ENCODE peak calls at places on chromosomes 3 and 15, in six cellular contexts. B, F, W, X, K and L are unnamed samples. For H3K4me1, the result is how much of the 10 kb centered on the place peaks cover.

GRCh38 chr15:81211376-81211775 is 14.7 kb downstream of the IL16 start:
- DNase-seq in B (no peak), F (no peak), W (peak), X (no peak), K (no peak), L (peak)

GRCh38 chr3:123444023-123444422 is 4.9 kb downstream of the ADCY5 start:
- DNase-seq in B (peak), F (no peak), W (no peak), X (no peak), K (no peak), L (no peak)

GRCh38 chr15:41870689-41871081 is 23.2 kb downstream of the SPTBN5 start:
- DNase-seq in B (no peak), F (no peak), W (no peak), X (no peak), K (peak), L (no peak)

GRCh38 chr15:94723801-94724200 is 492.4 kb downstream of the MCTP2 start:
- DNase-seq in B (no peak), F (no peak), W (no peak), X (no peak), K (no peak), L (no peak)

GRCh38 chr15:69987492-69988482 is 109.9 kb downstream of the TLE3 start:
- DNase-seq in B (no peak), F (no peak), W (no peak), X (no peak), K (no peak), L (no peak)

GRCh38 chr3:187702507-187703033 is at the start of gene RTP2:
- DNase-seq in B (no peak), F (no peak), W (no peak), X (no peak), K (no peak), L (no peak)

GRCh38 chr3:195154111-195154791 is 116.7 kb downstream of the XXYLT1 start:
- DNase-seq in B (no peak), F (no peak), W (no peak), X (no peak), K (peak), L (no peak)

GRCh38 chr3:53828581-53828980 is 17.6 kb downstream of the CHDH start:
- DNase-seq in B (no peak), F (no peak), W (no peak), X (no peak), K (no peak), L (no peak)

GRCh38 chr15:39184701-39185390 is 396.0 kb upstream of the THBS1 start:
- DNase-seq in B (no peak), F (no peak), W (no peak), X (no peak), K (no peak), L (no peak)

GRCh38 chr15:99450896-99451358 is 114.9 kb upstream of the MEF2A start:
- DNase-seq in B (peak), F (peak), W (no peak), X (no peak), K (peak), L (peak)

GRCh38 chr15:36591534-36592411 is 12.3 kb downstream of the CDIN1 start:
- DNase-seq in B (no peak), F (no peak), W (no peak), X (peak), K (peak), L (no peak)

GRCh38 chr3:2098398-2099027 is at the start of gene CNTN4:
- DNase-seq in B (peak), F (peak), W (peak), X (peak), K (peak), L (peak)

GRCh38 chr3:158272071-158272470 is 162.2 kb downstream of the RSRC1 start:
- DNase-seq in B (peak), F (no peak), W (no peak), X (no peak), K (no peak), L (no peak)

GRCh38 chr15:99343836-99344551 is 92.7 kb downstream of the LRRC28 start:
- DNase-seq in B (peak), F (no peak), W (peak), X (no peak), K (peak), L (no peak)

GRCh38 chr3:48405343-48405881 is 24.5 kb downstream of the PLXNB1 start:
- DNase-seq in B (no peak), F (peak), W (peak), X (no peak), K (peak), L (peak)

GRCh38 chr3:9194509-9195184 is 54.8 kb downstream of the SRGAP3 start:
- DNase-seq in B (no peak), F (peak), W (no peak), X (no peak), K (no peak), L (no peak)

GRCh38 chr3:195904364-195904763 is 4.0 kb downstream of the TNK2 start:
- DNase-seq in B (no peak), F (peak), W (no peak), X (no peak), K (no peak), L (no peak)

GRCh38 chr15:70853855-70854668 is at the start of gene LARP6:
- DNase-seq in B (peak), F (peak), W (peak), X (peak), K (peak), L (no peak)

GRCh38 chr3:194870394-194871110 is 184.9 kb downstream of the FAM43A start:
- DNase-seq in B (no peak), F (no peak), W (no peak), X (no peak), K (peak), L (no peak)

GRCh38 chr3:69906351-69906966 is 93.1 kb upstream of the SAMMSON start:
- DNase-seq in B (no peak), F (no peak), W (no peak), X (no peak), K (no peak), L (no peak)

GRCh38 chr15:38069506-38069905 is 135.1 kb downstream of the TMCO5A start:
- DNase-seq in B (peak), F (peak), W (no peak), X (peak), K (peak), L (no peak)

GRCh38 chr3:127233371-127233770 is 40.4 kb downstream of the PRR23E start:
- DNase-seq in B (peak), F (no peak), W (no peak), X (no peak), K (peak), L (no peak)

GRCh38 chr3:181880339-181880738 is 168.6 kb downstream of the SOX2 start:
- DNase-seq in B (peak), F (no peak), W (no peak), X (no peak), K (peak), L (no peak)

GRCh38 chr3:195151866-195152526 is 119.0 kb downstream of the XXYLT1 start:
- DNase-seq in B (no peak), F (no peak), W (no peak), X (no peak), K (no peak), L (no peak)

GRCh38 chr3:128783774-128784173 is 57.8 kb downstream of the RAB7A start:
- DNase-seq in B (no peak), F (no peak), W (no peak), X (no peak), K (no peak), L (no peak)

GRCh38 chr15:63505842-63506222 is 1.4 kb downstream of the USP3 start:
- DNase-seq in B (no peak), F (no peak), W (no peak), X (no peak), K (no peak), L (no peak)

GRCh38 chr3:46337911-46338310 is 16.0 kb upstream of the CCR2 start:
- DNase-seq in B (no peak), F (no peak), W (no peak), X (no peak), K (no peak), L (no peak)

GRCh38 chr3:184685646-184686045 is 26.2 kb downstream of the MAGEF1 start:
- DNase-seq in B (peak), F (no peak), W (no peak), X (no peak), K (peak), L (no peak)
- H3K4me1 ChIP-seq in B (under half), F (under half), W (under half), X (under half), K (under half), L (under half)

DNA sequence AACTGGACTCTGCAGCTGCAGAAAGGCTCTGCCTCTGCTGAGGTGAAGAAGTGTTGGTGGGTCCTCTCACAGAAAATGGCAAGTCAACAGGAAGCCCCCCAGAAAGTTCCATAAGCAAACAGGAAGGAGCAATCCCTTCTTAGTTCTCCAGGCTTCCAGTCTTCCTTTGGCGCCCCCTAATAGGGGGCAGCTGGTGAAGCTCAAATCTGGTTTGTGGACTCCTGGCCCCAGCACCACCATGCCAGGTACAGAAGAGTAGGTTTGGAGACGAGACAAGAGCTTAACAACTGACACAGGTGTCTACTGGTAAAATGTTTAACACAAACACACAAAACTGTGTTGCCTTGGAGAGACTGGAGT is 35.5 kb downstream of the LEO1 start:
- DNase-seq in B (no peak), F (no peak), W (no peak), X (no peak), K (no peak), L (no peak)
- TF ChIP-seq CTCF in B (peak), F (no peak), W (no peak), X (peak), K (no peak), L (no peak)

DNA sequence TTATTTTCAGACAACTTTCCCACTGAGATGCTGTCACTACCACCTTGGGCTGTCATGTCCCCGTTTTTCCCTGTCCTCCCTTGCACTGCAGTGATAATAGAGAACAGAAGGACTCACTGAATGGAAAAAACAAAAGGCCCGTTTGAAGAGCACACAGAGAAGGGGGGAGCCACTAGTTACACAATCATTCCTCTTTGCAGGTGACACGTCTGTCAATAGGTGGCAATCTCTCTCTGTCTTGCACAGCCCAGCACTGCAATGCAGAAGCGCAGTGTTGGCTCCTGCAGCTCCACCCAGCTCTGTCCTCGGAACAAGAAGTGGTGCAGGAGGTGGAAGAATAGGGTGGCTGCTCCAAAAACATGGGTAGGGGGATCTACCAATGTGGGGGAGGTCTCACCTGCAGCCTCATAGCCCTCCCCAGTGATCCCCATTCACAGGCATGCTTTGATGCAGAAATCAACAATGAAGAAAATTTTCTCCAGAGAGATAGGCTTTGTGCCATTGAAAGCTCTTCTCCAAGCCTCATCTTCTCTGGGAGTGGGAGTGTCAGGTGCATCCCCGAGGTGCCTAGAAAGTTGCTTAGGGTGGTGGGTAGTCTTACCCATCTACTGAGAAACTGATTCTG is 31.8 kb downstream of the FSTL1 start:
- DNase-seq in B (peak), F (no peak), W (no peak), X (peak), K (peak), L (no peak)
- H3K27ac ChIP-seq in B (no peak), F (peak), W (no peak), X (peak), K (no peak), L (peak)

GRCh38 chr15:96583671-96584070 is 253.2 kb downstream of the NR2F2 start:
- DNase-seq in B (no peak), F (no peak), W (no peak), X (no peak), K (no peak), L (no peak)
- H3K4me1 ChIP-seq in B (half or more), F (under half), W (under half), X (under half), K (under half), L (under half)